ENCODE peak calls at places on chromosomes 5 and 9, in seven cellular contexts. T, O, J, E, L, M and R are unnamed samples.

GRCh38 chr5:5304361-5305035 is 118.0 kb upstream of the ICE1 start:
- DNase-seq in J (no peak), L (no peak), E (no peak), M (peak), O (no peak), T (peak), R (no peak)

GRCh38 chr5:62184444-62184843 is 121.6 kb upstream of the KIF2A start:
- DNase-seq in J (no peak), M (no peak), O (no peak), T (no peak), E (no peak), L (no peak), R (no peak)

GRCh38 chr9:28808042-28808441 is 1234.8 kb upstream of the C9orf72 start:
- DNase-seq in E (peak), O (no peak), M (peak), J (peak), T (no peak), L (no peak), R (no peak)

GRCh38 chr5:31027726-31028125 is 165.8 kb upstream of the CDH6 start:
- DNase-seq in T (no peak), L (no peak), E (no peak), M (no peak), J (no peak), O (no peak), R (no peak)

GRCh38 chr9:81513049-81513448 is 176.3 kb downstream of the TLE1 start:
- DNase-seq in J (no peak), T (no peak), O (no peak), M (no peak), L (no peak), E (no peak), R (no peak)

GRCh38 chr5:127878174-127878750 is 175.1 kb downstream of the CCDC192 start:
- DNase-seq in O (peak), E (peak), T (peak), L (no peak), J (peak), M (peak), R (no peak)

GRCh38 chr5:142779163-142779562 is 9.0 kb downstream of the ARHGAP26 start:
- DNase-seq in M (no peak), J (no peak), T (no peak), L (no peak), E (peak), O (no peak), R (no peak)

GRCh38 chr9:34254141-34254913 is 74.7 kb downstream of the KIF24 start:
- DNase-seq in E (peak), T (no peak), M (peak), L (peak), J (peak), O (no peak), R (peak)

GRCh38 chr5:1833264-1834021 is 32.2 kb downstream of the NDUFS6 start:
- DNase-seq in E (no peak), L (no peak), O (no peak), M (no peak), J (no peak), T (no peak), R (no peak)

GRCh38 chr5:126106032-126106431 is 317.2 kb upstream of the GRAMD2B start:
- DNase-seq in O (no peak), L (no peak), J (peak), T (no peak), M (peak), E (peak), R (no peak)

GRCh38 chr5:138990986-138991645 is 116.0 kb upstream of the LRRTM2 start:
- DNase-seq in T (no peak), E (no peak), M (no peak), L (no peak), J (no peak), O (no peak), R (no peak)

GRCh38 chr5:176474476-176474875 is 26.3 kb downstream of the FAF2 start:
- DNase-seq in M (peak), J (peak), O (no peak), E (peak), L (no peak), T (no peak), R (no peak)

GRCh38 chr9:80968611-80969010 is 720.7 kb downstream of the TLE1 start:
- DNase-seq in E (peak), T (no peak), L (no peak), O (no peak), J (peak), M (peak), R (peak)

GRCh38 chr5:175047048-175047447 is 322.7 kb downstream of the MSX2 start:
- DNase-seq in E (no peak), O (no peak), L (no peak), T (no peak), J (peak), M (no peak), R (no peak)

GRCh38 chr5:92942762-92943161 is 638.3 kb downstream of the NR2F1-AS1 start:
- DNase-seq in L (no peak), T (no peak), E (no peak), J (no peak), M (no peak), O (no peak), R (no peak)

GRCh38 chr9:135908334-135909204 is 1.2 kb upstream of the CAMSAP1 start:
- DNase-seq in O (no peak), J (no peak), T (no peak), M (no peak), E (no peak), L (peak), R (no peak)

GRCh38 chr5:140869555-140869886 is 764 bp downstream of the PCDHA11 start:
- DNase-seq in M (no peak), E (no peak), L (no peak), J (no peak), O (no peak), T (no peak), R (no peak)

GRCh38 chr5:126624534-126624933 is 23.8 kb downstream of the PHAX start:
- DNase-seq in J (peak), O (peak), T (no peak), E (peak), M (peak), L (no peak), R (peak)

GRCh38 chr5:1006656-1007071 is 1.9 kb upstream of the NKD2 start:
- DNase-seq in M (no peak), L (peak), O (no peak), J (no peak), T (no peak), E (no peak), R (no peak)

GRCh38 chr5:33810491-33811120 is 81.2 kb downstream of the ADAMTS12 start:
- DNase-seq in L (peak), E (peak), J (no peak), O (no peak), T (no peak), M (peak), R (no peak)

GRCh38 chr5:96747718-96748117 is 60.0 kb downstream of the ERAP1 start:
- DNase-seq in E (no peak), J (no peak), O (no peak), L (no peak), T (no peak), M (no peak), R (no peak)

GRCh38 chr9:3875371-3876132 is 349.8 kb upstream of the RFX3 start:
- DNase-seq in L (no peak), M (peak), T (no peak), E (peak), O (peak), J (peak), R (peak)

GRCh38 chr9:121288874-121289553 is 21.1 kb downstream of the GSN start:
- DNase-seq in M (peak), E (peak), T (peak), L (peak), O (no peak), J (no peak), R (no peak)

GRCh38 chr9:16039103-16039987 is 486.5 kb downstream of the CCDC171 start:
- DNase-seq in J (peak), E (peak), M (peak), O (no peak), L (peak), T (no peak), R (no peak)

GRCh38 chr9:127520941-127521918 is 69.9 kb downstream of the LRSAM1 start:
- DNase-seq in O (peak), T (peak), M (peak), J (peak), E (peak), L (no peak), R (no peak)

GRCh38 chr9:83006378-83006777 is 56.6 kb downstream of the RASEF start:
- DNase-seq in E (no peak), T (no peak), L (no peak), J (no peak), M (no peak), O (no peak), R (no peak)

GRCh38 chr9:4242239-4242638 is 57.6 kb downstream of the GLIS3 start:
- DNase-seq in L (no peak), M (no peak), T (no peak), J (no peak), O (no peak), E (no peak), R (no peak)

GRCh38 chr9:36445800-36446361 is 45.8 kb upstream of the RNF38 start:
- DNase-seq in E (no peak), T (no peak), J (no peak), M (no peak), O (no peak), L (no peak), R (no peak)

GRCh38 chr9:2271426-2271825 is 256.3 kb downstream of the SMARCA2 start:
- DNase-seq in M (peak), J (peak), T (no peak), E (peak), L (no peak), O (no peak), R (no peak)

GRCh38 chr5:125699860-125700259 is 723.3 kb upstream of the GRAMD2B start:
- DNase-seq in L (no peak), E (no peak), J (no peak), M (peak), T (no peak), O (no peak), R (no peak)

GRCh38 chr5:74251106-74252032 is 389.2 kb downstream of the ENC1 start:
- DNase-seq in E (peak), O (peak), M (peak), T (peak), L (peak), J (peak), R (peak)

GRCh38 chr9:35227283-35227682 is 65.5 kb downstream of the UNC13B start:
- DNase-seq in J (no peak), L (no peak), T (no peak), M (no peak), O (no peak), E (no peak), R (no peak)

GRCh38 chr5:150608991-150609390 is 31.5 kb upstream of the SYNPO start:
- DNase-seq in J (no peak), O (no peak), L (no peak), T (no peak), E (no peak), M (no peak), R (no peak)

DNA sequence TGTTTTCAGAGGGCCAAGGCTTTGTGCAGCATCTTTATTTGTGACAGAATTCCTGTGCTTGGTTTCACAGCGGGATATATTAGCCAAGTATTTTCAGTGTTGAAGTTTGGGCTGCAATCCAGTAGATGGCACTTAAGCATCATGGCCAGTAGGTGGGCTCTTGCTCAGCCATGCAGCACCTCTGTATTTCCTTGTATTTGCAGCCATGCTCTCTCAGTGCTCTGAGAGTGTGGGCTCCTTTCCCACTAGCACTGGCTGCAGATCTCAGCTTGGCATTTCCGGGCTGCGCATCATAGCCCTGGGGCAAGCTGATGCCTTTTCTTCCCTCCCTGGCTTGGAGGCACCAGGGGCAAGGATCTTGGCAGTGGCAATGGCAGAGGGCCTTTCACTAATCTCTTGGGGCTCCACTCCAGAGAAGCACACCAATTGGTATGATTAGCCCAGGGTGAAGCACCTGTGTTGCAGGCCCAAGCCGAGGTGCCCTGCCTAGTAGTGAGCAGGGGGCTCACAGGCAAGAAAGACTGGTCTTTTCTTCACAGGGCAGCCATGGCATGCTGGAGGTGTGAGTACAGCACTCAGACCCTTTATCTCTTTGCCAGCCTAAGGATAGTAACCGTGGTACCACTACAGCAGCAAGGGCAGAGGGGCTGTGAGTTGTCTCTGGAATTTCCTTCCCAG is 48.3 kb downstream of the SLCO6A1 start:
- DNase-seq in M (no peak), L (peak), O (no peak), E (no peak), T (no peak), J (peak), R (no peak)
- TF ChIP-seq CTCF in M (no peak), L (no peak), O (no peak), E (no peak), T (no peak), J (peak), R (no peak)

GRCh38 chr9:7148243-7148765 is 390.5 kb downstream of the KDM4C start:
- DNase-seq in J (no peak), O (no peak), M (no peak), T (no peak), L (no peak), E (no peak), R (no peak)
- TF ChIP-seq CTCF in J (no peak), O (no peak), M (no peak), T (no peak), L (no peak), E (no peak), R (no peak)

GRCh38 chr9:96222132-96222531 is 79.8 kb downstream of the HSD17B3 start:
- DNase-seq in L (peak), J (peak), E (no peak), O (no peak), T (no peak), M (peak), R (no peak)
- TF ChIP-seq CTCF in L (no peak), J (peak), E (peak), O (peak), T (peak), M (peak), R (peak)

GRCh38 chr5:159206818-159207217 is 2.5 kb downstream of the RNF145 start:
- DNase-seq in J (no peak), T (no peak), E (peak), M (no peak), L (no peak), O (no peak), R (no peak)

GRCh38 chr5:159207222-159207615 is 2.1 kb downstream of the RNF145 start:
- DNase-seq in E (no peak), T (no peak), L (no peak), J (no peak), O (no peak), M (no peak), R (no peak)

GRCh38 chr5:159208508-159209437 is 580 bp downstream of the RNF145 start:
- DNase-seq in T (peak), J (peak), E (peak), L (peak), M (no peak), O (no peak), R (no peak)

GRCh38 chr5:159206368-159206767 is 3.0 kb downstream of the RNF145 start:
- DNase-seq in E (no peak), J (no peak), M (no peak), O (no peak), T (no peak), L (no peak), R (no peak)

GRCh38 chr5:159207616-159208507 is 1.5 kb downstream of the RNF145 start:
- DNase-seq in O (peak), M (peak), E (peak), T (peak), L (peak), J (peak), R (peak)
- TF ChIP-seq CTCF in O (no peak), M (no peak), E (peak), T (no peak), L (no peak), J (no peak), R (no peak)

GRCh38 chr9:129876815-129877214 is 41.6 kb downstream of the USP20 start:
- DNase-seq in L (no peak), E (no peak), J (no peak), T (no peak), M (no peak), O (no peak), R (no peak)

GRCh38 chr9:129875687-129876395 is 40.6 kb downstream of the USP20 start:
- DNase-seq in T (no peak), M (no peak), J (no peak), O (no peak), L (no peak), E (no peak), R (no peak)

GRCh38 chr9:129874261-129875101 is 39.2 kb downstream of the USP20 start:
- DNase-seq in M (no peak), O (no peak), J (no peak), E (no peak), T (no peak), L (no peak), R (no peak)

GRCh38 chr9:129873563-129873962 is 38.3 kb downstream of the USP20 start:
- DNase-seq in O (no peak), T (no peak), J (no peak), E (no peak), L (no peak), M (no peak), R (no peak)

DNA sequence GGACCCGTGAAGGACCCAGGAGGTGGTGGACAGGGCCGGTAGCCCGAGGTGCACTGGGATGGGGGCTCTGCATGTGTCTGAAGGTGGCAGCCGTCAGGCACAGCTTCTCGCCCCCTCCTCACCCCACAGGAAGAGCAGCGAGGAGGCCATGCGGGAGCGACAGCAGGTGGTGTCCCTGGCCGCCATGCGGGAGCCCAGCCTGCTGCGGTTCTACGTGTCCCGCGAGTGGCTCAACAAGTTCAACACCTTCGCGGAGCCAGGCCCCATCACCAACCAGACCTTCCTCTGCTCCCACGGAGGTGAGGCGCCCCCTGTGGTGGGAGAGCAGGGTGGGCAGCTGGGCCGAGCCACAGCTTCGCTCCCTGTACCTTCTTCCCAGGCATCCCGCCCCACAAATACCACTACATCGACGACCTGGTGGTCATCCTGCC is 39.9 kb downstream of the USP20 start:
- DNase-seq in M (no peak), T (no peak), E (no peak), J (no peak), L (no peak), O (no peak), R (no peak)
- TF ChIP-seq CTCF in M (no peak), T (peak), E (no peak), J (peak), L (no peak), O (peak), R (no peak)